ENCODE peak calls at places on chromosomes 6 and 20, in five cellular contexts. G is epithelial cell of esophagus, K is neural crest cell, Z is cardiac muscle cell, D is cardiac fibroblast. A is an unnamed sample.

GRCh38 chr6:16676978-16677377 is 84.3 kb downstream of the ATXN1 start:
- DNase-seq in K (no peak), G (peak; percentile 80), Z (peak; percentile 69), D (peak; percentile 76), A (no peak)

GRCh38 chr20:22581437-22582385 is 2.7 kb downstream of the FOXA2 start:
- DNase-seq in G (no peak), Z (no peak), K (no peak), D (no peak), A (no peak)

GRCh38 chr6:82364087-82365010 is 732 bp downstream of the TPBG start:
- DNase-seq in D (peak; percentile 77), Z (peak; percentile 80), G (peak; percentile 77), K (peak; percentile 40), A (peak; percentile 36)

GRCh38 chr6:151330130-151330715 is 61.1 kb downstream of the ZBTB2 start:
- DNase-seq in K (no peak), D (peak; percentile 69), G (no peak), Z (peak; percentile 91), A (no peak)

GRCh38 chr20:19993937-19994667 is 23.1 kb upstream of the NAA20 start:
- DNase-seq in G (peak; percentile 90), D (peak; percentile 77), K (no peak), Z (peak; percentile 50), A (no peak)

GRCh38 chr20:62737971-62738881 is 29.6 kb downstream of the NTSR1 start:
- DNase-seq in D (no peak), G (no peak), Z (no peak), K (no peak), A (no peak)

GRCh38 chr6:170292111-170292777 is 1.4 kb upstream of the DLL1 start:
- DNase-seq in K (no peak), Z (no peak), G (peak; percentile 10), D (no peak), A (no peak)

GRCh38 chr20:4444404-4444803 is 277.3 kb upstream of the PRND start:
- DNase-seq in Z (no peak), G (peak; percentile 86), D (peak; percentile 50), K (no peak), A (no peak)

GRCh38 chr6:148509789-148510581 is 167.3 kb downstream of the SASH1 start:
- DNase-seq in D (peak; percentile 99), G (peak; percentile 68), Z (peak; percentile 96), K (no peak), A (no peak)

GRCh38 chr6:33983109-33983475 is 162.8 kb downstream of the GRM4 start:
- DNase-seq in Z (peak; percentile 10), G (peak; percentile 50), D (peak; percentile 6), K (no peak), A (no peak)

GRCh38 chr6:134550604-134551003 is 232.7 kb upstream of the SGK1 start:
- DNase-seq in G (no peak), K (no peak), Z (peak; percentile 90), D (peak; percentile 78), A (no peak)

GRCh38 chr6:11969092-11969491 is 43.0 kb upstream of the HIVEP1 start:
- DNase-seq in Z (peak; percentile 91), G (no peak), K (no peak), D (peak; percentile 25), A (no peak)

GRCh38 chr20:34562643-34563042 is 4.1 kb downstream of the MAP1LC3A start:
- DNase-seq in G (no peak), Z (peak; percentile 28), D (peak; percentile 34), K (no peak), A (no peak)

DNA sequence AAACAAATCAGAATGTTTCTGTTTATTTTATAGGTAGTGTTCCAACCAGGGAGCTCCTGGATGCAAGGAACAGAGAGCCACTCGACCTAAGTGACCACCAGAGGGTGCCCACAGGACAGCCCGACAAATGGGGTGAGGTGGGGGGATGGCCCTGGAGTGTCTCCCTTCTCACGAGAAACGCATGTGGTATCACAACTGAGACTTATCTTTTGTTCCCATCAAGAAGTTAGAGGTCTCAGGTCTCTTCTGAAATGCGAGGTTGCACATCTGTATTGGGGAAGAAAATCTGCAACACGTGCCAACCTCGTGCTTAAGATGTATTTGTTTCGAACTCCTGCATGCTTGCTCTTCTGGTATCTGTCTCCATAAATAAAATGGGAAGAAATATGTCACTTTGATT is 104.0 kb downstream of the ISM1 start:
- DNase-seq in G (peak; percentile 40), Z (peak; percentile 41), D (peak; percentile 46), K (no peak), A (no peak)
- TF ChIP-seq CTCF in G (peak; percentile 59), Z (peak; percentile 63), D (peak; percentile 55), K (peak; percentile 53), A (no peak)

GRCh38 chr6:14002176-14002947 is 77.6 kb downstream of the RNF182 start:
- DNase-seq in D (no peak), G (no peak), K (no peak), Z (no peak), A (no peak)
- TF ChIP-seq CTCF in D (no peak), G (no peak), K (no peak), Z (no peak), A (no peak)

GRCh38 chr6:157017861-157018260 is 240.7 kb downstream of the ARID1B start:
- DNase-seq in G (peak; percentile 40), K (no peak), D (no peak), Z (peak; percentile 18), A (no peak)

GRCh38 chr6:157019733-157020132 is 242.6 kb downstream of the ARID1B start:
- DNase-seq in K (no peak), Z (peak; percentile 35), G (no peak), D (no peak), A (no peak)

GRCh38 chr6:157020398-157021266 is 243.5 kb downstream of the ARID1B start:
- DNase-seq in D (peak; percentile 68), G (peak; percentile 54), Z (peak; percentile 74), K (no peak), A (no peak)

GRCh38 chr6:157017022-157017421 is 239.8 kb downstream of the ARID1B start:
- DNase-seq in D (no peak), Z (no peak), G (no peak), K (no peak), A (no peak)

GRCh38 chr6:157019115-157019628 is 242.0 kb downstream of the ARID1B start:
- DNase-seq in K (no peak), Z (no peak), D (no peak), G (no peak), A (no peak)
- TF ChIP-seq CTCF in K (peak; percentile 23), Z (no peak), D (no peak), G (no peak), A (no peak)

GRCh38 chr6:143531720-143532504 is 20.4 kb upstream of the FUCA2 start:
- DNase-seq in D (no peak), K (no peak), Z (no peak), G (no peak), A (no peak)

GRCh38 chr6:143528164-143528811 is 16.8 kb upstream of the FUCA2 start:
- DNase-seq in D (no peak), Z (no peak), G (no peak), K (no peak), A (no peak)

GRCh38 chr6:143527677-143528076 is 16.2 kb upstream of the FUCA2 start:
- DNase-seq in D (no peak), G (no peak), K (no peak), Z (no peak), A (no peak)

DNA sequence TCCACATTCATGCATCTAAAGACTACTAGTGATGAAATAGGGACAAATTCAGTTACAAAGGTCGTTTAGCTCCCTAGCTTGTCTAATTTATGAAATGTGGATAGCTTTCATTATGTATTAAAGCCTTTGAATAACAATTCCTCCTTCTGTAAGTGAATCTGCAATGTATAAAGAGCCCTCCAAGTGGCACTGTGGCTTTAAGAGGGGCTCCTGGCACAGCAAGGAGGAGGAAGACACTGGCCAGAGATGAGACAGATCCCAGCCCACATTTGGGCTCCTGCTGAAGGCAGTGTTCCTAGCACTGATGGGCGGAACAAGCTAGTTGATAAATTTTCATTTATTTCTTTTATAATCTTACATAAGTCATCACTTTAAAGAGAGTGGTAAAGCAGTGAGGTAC is 17.6 kb upstream of the FUCA2 start:
- DNase-seq in K (no peak), Z (no peak), G (no peak), D (no peak), A (no peak)
- TF ChIP-seq CTCF in K (peak; percentile 23), Z (no peak), G (no peak), D (no peak), A (no peak)

GRCh38 chr6:138596126-138596525 is 96.8 kb upstream of the NHSL1 start:
- DNase-seq in Z (no peak), D (peak; percentile 27), K (no peak), G (no peak), A (no peak)

GRCh38 chr6:138598562-138599173 is 99.4 kb upstream of the NHSL1 start:
- DNase-seq in G (no peak), K (no peak), Z (no peak), D (no peak), A (no peak)

GRCh38 chr6:138596591-138596990 is 97.3 kb upstream of the NHSL1 start:
- DNase-seq in Z (no peak), K (no peak), D (no peak), G (no peak), A (no peak)

GRCh38 chr6:138594749-138595148 is 95.5 kb upstream of the NHSL1 start:
- DNase-seq in K (no peak), G (no peak), Z (no peak), D (no peak), A (no peak)

DNA sequence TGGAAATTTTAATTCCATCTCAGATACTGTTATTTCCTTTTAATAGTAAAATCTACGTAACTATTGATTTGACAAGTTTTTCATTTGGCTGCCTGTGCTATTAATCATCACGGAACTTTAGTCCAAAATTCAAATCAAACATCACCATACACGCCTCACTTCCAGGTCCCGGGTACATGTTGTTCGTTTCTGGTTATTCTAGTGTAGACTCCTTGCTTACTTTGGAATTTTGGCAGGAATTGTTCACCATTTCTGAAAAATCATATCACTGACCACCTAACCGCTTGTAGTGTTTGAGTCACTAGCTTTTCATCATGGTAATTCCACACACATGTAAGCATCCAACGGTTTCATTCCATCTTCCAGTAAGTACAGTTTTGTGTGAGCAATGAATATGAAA is 98.0 kb upstream of the NHSL1 start:
- DNase-seq in K (no peak), D (peak; percentile 40), G (no peak), Z (peak; percentile 33), A (no peak)
- TF ChIP-seq CTCF in K (no peak), D (no peak), G (no peak), Z (no peak), A (no peak)

GRCh38 chr20:52746768-52747167 is 225.4 kb upstream of the TSHZ2 start:
- DNase-seq in G (no peak), K (no peak), D (no peak), Z (peak; percentile 27), A (no peak)

GRCh38 chr20:52749020-52749419 is 223.1 kb upstream of the TSHZ2 start:
- DNase-seq in D (no peak), K (no peak), Z (peak; percentile 10), G (no peak), A (no peak)

GRCh38 chr20:52746190-52746589 is 226.0 kb upstream of the TSHZ2 start:
- DNase-seq in D (no peak), G (no peak), K (no peak), Z (peak; percentile 29), A (no peak)

GRCh38 chr20:52748235-52748950 is 223.8 kb upstream of the TSHZ2 start:
- DNase-seq in G (no peak), Z (peak; percentile 61), D (no peak), K (no peak), A (no peak)

DNA sequence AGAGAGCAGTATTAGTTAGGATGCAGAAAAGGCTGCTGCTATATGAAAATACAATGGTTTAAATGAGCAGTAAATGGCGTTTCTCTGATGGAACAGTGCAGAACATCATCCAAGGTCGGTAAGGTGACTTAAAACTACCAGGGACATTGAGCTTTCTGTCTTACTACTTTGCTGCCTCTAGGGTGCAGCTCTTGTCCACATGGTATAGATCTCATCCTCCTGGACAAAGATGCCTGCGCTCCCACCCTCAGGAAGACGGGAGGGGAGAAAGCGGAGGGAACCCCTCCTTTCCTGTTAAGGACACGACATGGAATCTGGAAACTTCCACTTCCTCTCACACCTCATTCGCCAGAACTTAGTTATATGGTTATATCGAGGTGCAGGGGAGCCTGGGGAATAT is 224.4 kb upstream of the TSHZ2 start:
- DNase-seq in G (peak; percentile 31), D (no peak), K (no peak), Z (peak; percentile 59), A (no peak)
- TF ChIP-seq CTCF in G (peak; percentile 54), D (no peak), K (peak; percentile 51), Z (peak; percentile 53), A (no peak)